ENCODE peak calls at places on chromosomes 4 and X, in nine cellular contexts. E is heart left ventricle; F is AML-193; O is stimulated activated CD4-positive, alpha-beta T cell treated with anti-CD3 and anti-CD28 coated beads, Interleukin-4, amount 100 ng/mL, for 48 hours; A is ovary; S is C1 segment of cervical spinal cord; Z is ELR; N is DMS 273 treated with DMSO at 0.1 percent for 48 hours; Y is Caco-2. K is an unnamed sample.

GRCh38 chrX:54066841-54067240 is 22.6 kb upstream of the PHF8 start:
- DNase-seq in E (no peak), F (no peak), O (no peak), A (no peak), S (no peak), Z (peak; percentile 51), N (no peak), Y (no peak), K (no peak)

GRCh38 chr4:174218127-174218790 is 65.2 kb downstream of the FBXO8 start:
- DNase-seq in E (no peak), F (no peak), O (no peak), A (no peak), S (no peak), Z (no peak), N (no peak), Y (no peak), K (peak; percentile 22)

GRCh38 chr4:64899563-64899962 is 490.3 kb upstream of the TECRL start:
- DNase-seq in E (no peak), F (no peak), O (no peak), A (no peak), S (no peak), Z (peak; percentile 30), N (no peak), Y (no peak), K (no peak)

GRCh38 chr4:109560687-109561452 is 824 bp downstream of the MCUB start:
- DNase-seq in E (peak; percentile 62), F (peak; percentile 34), O (peak; percentile 33), A (no peak), S (peak; percentile 31), Z (peak; percentile 81), N (no peak), Y (no peak), K (peak; percentile 61)

GRCh38 chr4:13441506-13441905 is 42.6 kb downstream of the RAB28 start:
- DNase-seq in E (no peak), F (no peak), O (no peak), A (no peak), S (no peak), Z (no peak), N (no peak), Y (no peak), K (no peak)

GRCh38 chr4:145779319-145779801 is 99.4 kb downstream of the C4orf51 start:
- DNase-seq in E (no peak), F (no peak), O (no peak), A (no peak), S (no peak), Z (peak; percentile 70), N (no peak), Y (no peak), K (no peak)

GRCh38 chrX:138929905-138930304 is 218.4 kb upstream of the FGF13 start:
- DNase-seq in E (no peak), F (no peak), O (no peak), A (no peak), S (no peak), Z (no peak), N (no peak), Y (no peak), K (no peak)

GRCh38 chr4:3422241-3422801 is 19.4 kb upstream of the HGFAC start:
- DNase-seq in E (no peak), F (no peak), O (no peak), A (no peak), S (no peak), Z (no peak), N (no peak), Y (no peak), K (no peak)

GRCh38 chr4:66964467-66964866 is 580.8 kb downstream of the CENPC start:
- DNase-seq in E (no peak), F (no peak), O (no peak), A (no peak), S (no peak), Z (no peak), N (no peak), Y (no peak), K (no peak)

GRCh38 chrX:49199315-49199595 is 738 bp downstream of the SYP start:
- DNase-seq in E (no peak), F (no peak), O (no peak), A (no peak), S (no peak), Z (no peak), N (no peak), Y (no peak), K (no peak)

GRCh38 chr4:132284910-132285426 is 864.1 kb upstream of the PCDH10 start:
- DNase-seq in E (no peak), F (no peak), O (no peak), A (no peak), S (no peak), Z (no peak), N (no peak), Y (no peak), K (no peak)

GRCh38 chr4:114082348-114082747 is 102.9 kb upstream of the ARSJ start:
- DNase-seq in E (no peak), F (no peak), O (no peak), A (no peak), S (no peak), Z (no peak), N (no peak), Y (no peak), K (no peak)

GRCh38 chrX:66009231-66009845 is 30.5 kb downstream of the VSIG4 start:
- DNase-seq in E (no peak), F (no peak), O (no peak), A (no peak), S (no peak), Z (no peak), N (no peak), Y (no peak), K (no peak)

GRCh38 chr4:75598390-75598789 is 31.9 kb downstream of the CDKL2 start:
- DNase-seq in E (no peak), F (peak; percentile 45), O (no peak), A (no peak), S (no peak), Z (peak; percentile 55), N (no peak), Y (no peak), K (no peak)

GRCh38 chr4:89353514-89353913 is 45.9 kb upstream of the GPRIN3 start:
- DNase-seq in E (no peak), F (no peak), O (no peak), A (no peak), S (no peak), Z (no peak), N (no peak), Y (no peak), K (no peak)

GRCh38 chr4:14871676-14872430 is 130.4 kb upstream of the CPEB2 start:
- DNase-seq in E (no peak), F (peak; percentile 46), O (peak; percentile 23), A (no peak), S (no peak), Z (peak; percentile 40), N (no peak), Y (peak; percentile 4), K (no peak)

GRCh38 chr4:184583738-184584502 is 65.3 kb downstream of the CASP3 start:
- DNase-seq in E (no peak), F (no peak), O (no peak), A (no peak), S (no peak), Z (no peak), N (no peak), Y (no peak), K (no peak)